ENCODE peak calls at places on chromosomes 5 and 9, in ten cellular contexts. O is GM23248; D is left ventricle myocardium inferior; G is fibroblast of the conjunctiva; T is caudate nucleus; N is CMK; Y is CD8-positive, alpha-beta memory T cell; L is posterior cingulate gyrus; P is stimulated activated CD4-positive, alpha-beta T cell treated with anti-CD3 and anti-CD28 coated beads, Interleukin-12 subunit alpha, Interleukin-12 subunit beta, amount 100 ng/mL, for 4 hours; I is progenitor cell of endocrine pancreas. H is an unnamed sample.
A peak's percentile ranks its signal among the peaks of the same experiment; 100 is the strongest.

GRCh38 chr5:114467729-114468128 is 105.9 kb downstream of the KCNN2 start:
- DNase-seq in O (no peak), P (no peak), Y (no peak), L (no peak), T (no peak), D (no peak), N (no peak), G (no peak), I (no peak), H (no peak)

GRCh38 chr9:115292584-115293271 is 174.8 kb upstream of the TNC start:
- DNase-seq in L (no peak), G (no peak), Y (no peak), T (no peak), D (no peak), N (no peak), O (peak; percentile 33), I (no peak), P (no peak), H (peak; percentile 6)

GRCh38 chr9:125440411-125440810 is 178.8 kb downstream of the GAPVD1 start:
- DNase-seq in O (no peak), D (no peak), L (no peak), N (no peak), T (no peak), Y (no peak), G (no peak), P (no peak), I (no peak), H (no peak)

GRCh38 chr9:114119242-114120191 is 20.4 kb upstream of the KIF12 start:
- DNase-seq in Y (no peak), G (no peak), L (no peak), T (no peak), D (no peak), P (no peak), N (no peak), O (no peak), I (no peak), H (no peak)

GRCh38 chr5:73997936-73998335 is 371.9 kb downstream of the ARHGEF28 start:
- DNase-seq in O (peak; percentile 52), T (no peak), G (no peak), N (no peak), L (no peak), I (no peak), D (no peak), Y (no peak), P (no peak), H (no peak)

GRCh38 chr9:136078498-136079011 is 16.5 kb downstream of the NACC2 start:
- DNase-seq in I (no peak), Y (no peak), P (no peak), N (no peak), G (no peak), D (no peak), T (no peak), O (no peak), L (peak; percentile 59), H (no peak)

GRCh38 chr9:14372437-14373318 is 58.7 kb upstream of the NFIB start:
- DNase-seq in P (no peak), O (peak; percentile 70), I (no peak), N (no peak), D (peak; percentile 51), T (no peak), L (no peak), Y (no peak), G (no peak), H (peak; percentile 43)

GRCh38 chr5:154771383-154771901 is 16.3 kb downstream of the LARP1 start:
- DNase-seq in I (no peak), Y (no peak), G (peak; percentile 74), L (no peak), O (peak; percentile 94), D (no peak), T (no peak), N (no peak), P (no peak), H (no peak)

GRCh38 chr9:100222674-100223073 is 123.6 kb downstream of the INVS start:
- DNase-seq in O (peak; percentile 68), N (no peak), D (no peak), G (peak; percentile 32), L (no peak), P (no peak), I (no peak), Y (no peak), T (no peak), H (peak; percentile 23)

GRCh38 chr9:133950206-133950915 is 41.8 kb downstream of the VAV2 start:
- DNase-seq in Y (no peak), D (peak; percentile 31), O (peak; percentile 53), N (no peak), G (no peak), T (no peak), I (no peak), P (no peak), L (peak; percentile 80), H (no peak)

GRCh38 chr5:175638305-175638704 is 19.6 kb upstream of the HRH2 start:
- DNase-seq in T (no peak), Y (no peak), I (no peak), G (no peak), D (no peak), N (no peak), L (no peak), O (no peak), P (no peak), H (no peak)

GRCh38 chr5:53362521-53362941 is 117.9 kb upstream of the FST start:
- DNase-seq in L (no peak), Y (no peak), G (peak; percentile 90), T (no peak), P (no peak), N (no peak), I (no peak), O (peak; percentile 95), D (no peak), H (peak; percentile 74)

GRCh38 chr5:115842952-115843351 is 1.2 kb downstream of the AP3S1 start:
- DNase-seq in O (peak; percentile 37), N (no peak), T (no peak), D (no peak), P (no peak), G (no peak), Y (no peak), L (no peak), I (no peak), H (no peak)

GRCh38 chr5:159878988-159879471 is 37.3 kb upstream of the ADRA1B start:
- DNase-seq in N (no peak), O (peak; percentile 96), I (no peak), L (peak; percentile 88), Y (no peak), G (peak; percentile 40), P (no peak), D (peak; percentile 72), T (no peak), H (peak; percentile 62)

H was measured in HTR-8/SVneo.